ENCODE peak calls at places on chromosomes 13 and 19, in ten cellular contexts. One of them, this sample, is unnamed.

GRCh38 chr13:110756268-110756667 is 42.8 kb downstream of the ING1 start:
- DNase-seq in ascending aorta: no peak
- DNase-seq in body of pancreas: no peak
- DNase-seq in thoracic aorta: no peak
- DNase-seq in CD4-positive, CD25-positive, alpha-beta regulatory T cell: no peak
- DNase-seq in CD8-positive, alpha-beta T cell: no peak
- DNase-seq in lower leg skin: no peak
- DNase-seq in tibial nerve: no peak
- DNase-seq in T-helper 1 cell: no peak
- DNase-seq in skeletal muscle cell: peak; percentile 25
- DNase-seq in this sample: no peak

GRCh38 chr13:28849441-28849840 is 29.3 kb downstream of the MTUS2 start:
- DNase-seq in CD8-positive, alpha-beta T cell: no peak
- DNase-seq in body of pancreas: no peak
- DNase-seq in tibial nerve: no peak
- DNase-seq in lower leg skin: no peak
- DNase-seq in skeletal muscle cell: no peak
- DNase-seq in CD4-positive, CD25-positive, alpha-beta regulatory T cell: no peak
- DNase-seq in T-helper 1 cell: no peak
- DNase-seq in thoracic aorta: no peak
- DNase-seq in ascending aorta: no peak
- DNase-seq in this sample: no peak

GRCh38 chr19:42553292-42554045 is 25.2 kb upstream of the CEACAM1 start:
- DNase-seq in CD4-positive, CD25-positive, alpha-beta regulatory T cell: no peak
- DNase-seq in body of pancreas: no peak
- DNase-seq in skeletal muscle cell: peak; percentile 41
- DNase-seq in T-helper 1 cell: no peak
- DNase-seq in thoracic aorta: no peak
- DNase-seq in lower leg skin: no peak
- DNase-seq in tibial nerve: no peak
- DNase-seq in ascending aorta: no peak
- DNase-seq in CD8-positive, alpha-beta T cell: no peak
- DNase-seq in this sample: peak; percentile 24

GRCh38 chr13:106536244-106537034 is 977 bp upstream of the EFNB2 start:
- DNase-seq in lower leg skin: peak; percentile 76
- DNase-seq in thoracic aorta: peak; percentile 66
- DNase-seq in tibial nerve: peak; percentile 82
- DNase-seq in CD4-positive, CD25-positive, alpha-beta regulatory T cell: peak; percentile 82
- DNase-seq in CD8-positive, alpha-beta T cell: peak; percentile 90
- DNase-seq in T-helper 1 cell: peak; percentile 75
- DNase-seq in skeletal muscle cell: peak; percentile 60
- DNase-seq in body of pancreas: peak; percentile 87
- DNase-seq in ascending aorta: peak; percentile 93
- DNase-seq in this sample: peak; percentile 97

GRCh38 chr19:48490980-48491792 is 20.4 kb downstream of the LMTK3 start:
- DNase-seq in tibial nerve: no peak
- DNase-seq in CD8-positive, alpha-beta T cell: peak; percentile 42
- DNase-seq in thoracic aorta: no peak
- DNase-seq in body of pancreas: peak; percentile 44
- DNase-seq in CD4-positive, CD25-positive, alpha-beta regulatory T cell: peak; percentile 47
- DNase-seq in skeletal muscle cell: no peak
- DNase-seq in T-helper 1 cell: peak; percentile 36
- DNase-seq in lower leg skin: no peak
- DNase-seq in ascending aorta: no peak
- DNase-seq in this sample: no peak

GRCh38 chr13:90918551-90918950 is 428.9 kb upstream of the MIR17HG start:
- DNase-seq in T-helper 1 cell: no peak
- DNase-seq in tibial nerve: no peak
- DNase-seq in lower leg skin: no peak
- DNase-seq in CD4-positive, CD25-positive, alpha-beta regulatory T cell: no peak
- DNase-seq in skeletal muscle cell: peak; percentile 67
- DNase-seq in ascending aorta: no peak
- DNase-seq in thoracic aorta: no peak
- DNase-seq in CD8-positive, alpha-beta T cell: no peak
- DNase-seq in body of pancreas: no peak
- DNase-seq in this sample: no peak

GRCh38 chr19:11481777-11482383 is 1.0 kb upstream of the ELAVL3 start:
- DNase-seq in thoracic aorta: peak; percentile 31
- DNase-seq in lower leg skin: peak; percentile 48
- DNase-seq in ascending aorta: peak; percentile 79
- DNase-seq in CD8-positive, alpha-beta T cell: peak; percentile 20
- DNase-seq in skeletal muscle cell: peak; percentile 66
- DNase-seq in tibial nerve: no peak
- DNase-seq in T-helper 1 cell: peak; percentile 77
- DNase-seq in body of pancreas: peak; percentile 37
- DNase-seq in CD4-positive, CD25-positive, alpha-beta regulatory T cell: peak; percentile 58
- DNase-seq in this sample: peak; percentile 97

GRCh38 chr19:45739498-45740439 is 6.5 kb downstream of the MEIOSIN start:
- DNase-seq in body of pancreas: no peak
- DNase-seq in CD4-positive, CD25-positive, alpha-beta regulatory T cell: no peak
- DNase-seq in lower leg skin: no peak
- DNase-seq in ascending aorta: no peak
- DNase-seq in CD8-positive, alpha-beta T cell: no peak
- DNase-seq in tibial nerve: no peak
- DNase-seq in T-helper 1 cell: no peak
- DNase-seq in skeletal muscle cell: no peak
- DNase-seq in thoracic aorta: no peak
- DNase-seq in this sample: no peak

GRCh38 chr19:11699931-11700794 is 38.6 kb downstream of the ZNF823 start:
- DNase-seq in T-helper 1 cell: no peak
- DNase-seq in thoracic aorta: no peak
- DNase-seq in CD4-positive, CD25-positive, alpha-beta regulatory T cell: peak; percentile 21
- DNase-seq in body of pancreas: peak; percentile 17
- DNase-seq in lower leg skin: no peak
- DNase-seq in ascending aorta: no peak
- DNase-seq in tibial nerve: no peak
- DNase-seq in skeletal muscle cell: no peak
- DNase-seq in CD8-positive, alpha-beta T cell: no peak
- DNase-seq in this sample: no peak

GRCh38 chr13:30371649-30372265 is 50.5 kb upstream of the UBE2L5 start:
- DNase-seq in skeletal muscle cell: no peak
- DNase-seq in tibial nerve: no peak
- DNase-seq in CD4-positive, CD25-positive, alpha-beta regulatory T cell: peak; percentile 77
- DNase-seq in lower leg skin: no peak
- DNase-seq in ascending aorta: no peak
- DNase-seq in T-helper 1 cell: peak; percentile 89
- DNase-seq in body of pancreas: peak; percentile 61
- DNase-seq in thoracic aorta: no peak
- DNase-seq in CD8-positive, alpha-beta T cell: peak; percentile 54
- DNase-seq in this sample: no peak

GRCh38 chr13:39044536-39044935 is 6.3 kb downstream of the NHLRC3 start:
- DNase-seq in ascending aorta: no peak
- DNase-seq in T-helper 1 cell: no peak
- DNase-seq in skeletal muscle cell: no peak
- DNase-seq in CD8-positive, alpha-beta T cell: no peak
- DNase-seq in thoracic aorta: no peak
- DNase-seq in lower leg skin: no peak
- DNase-seq in tibial nerve: no peak
- DNase-seq in body of pancreas: no peak
- DNase-seq in CD4-positive, CD25-positive, alpha-beta regulatory T cell: no peak
- DNase-seq in this sample: no peak

GRCh38 chr13:32905063-32905863 is 111.0 kb upstream of the KL start:
- DNase-seq in thoracic aorta: no peak
- DNase-seq in T-helper 1 cell: peak; percentile 90
- DNase-seq in body of pancreas: no peak
- DNase-seq in ascending aorta: no peak
- DNase-seq in CD8-positive, alpha-beta T cell: no peak
- DNase-seq in lower leg skin: no peak
- DNase-seq in CD4-positive, CD25-positive, alpha-beta regulatory T cell: no peak
- DNase-seq in skeletal muscle cell: no peak
- DNase-seq in tibial nerve: no peak
- DNase-seq in this sample: no peak

GRCh38 chr13:48653074-48654054 is at the start of gene CYSLTR2:
- DNase-seq in tibial nerve: no peak
- DNase-seq in lower leg skin: no peak
- DNase-seq in CD4-positive, CD25-positive, alpha-beta regulatory T cell: peak; percentile 81
- DNase-seq in CD8-positive, alpha-beta T cell: no peak
- DNase-seq in body of pancreas: no peak
- DNase-seq in ascending aorta: no peak
- DNase-seq in T-helper 1 cell: peak; percentile 72
- DNase-seq in skeletal muscle cell: no peak
- DNase-seq in thoracic aorta: no peak
- DNase-seq in this sample: no peak

GRCh38 chr13:33711441-33711840 is 106.5 kb upstream of the RFC3 start:
- DNase-seq in CD8-positive, alpha-beta T cell: no peak
- DNase-seq in thoracic aorta: no peak
- DNase-seq in T-helper 1 cell: no peak
- DNase-seq in body of pancreas: no peak
- DNase-seq in lower leg skin: no peak
- DNase-seq in ascending aorta: no peak
- DNase-seq in CD4-positive, CD25-positive, alpha-beta regulatory T cell: no peak
- DNase-seq in tibial nerve: no peak
- DNase-seq in skeletal muscle cell: no peak
- DNase-seq in this sample: no peak

GRCh38 chr13:112962396-112962795 is 6.6 kb upstream of the MCF2L start:
- DNase-seq in ascending aorta: no peak
- DNase-seq in body of pancreas: peak; percentile 5
- DNase-seq in tibial nerve: no peak
- DNase-seq in skeletal muscle cell: no peak
- DNase-seq in CD8-positive, alpha-beta T cell: no peak
- DNase-seq in T-helper 1 cell: no peak
- DNase-seq in CD4-positive, CD25-positive, alpha-beta regulatory T cell: no peak
- DNase-seq in lower leg skin: no peak
- DNase-seq in thoracic aorta: no peak
- DNase-seq in this sample: no peak

GRCh38 chr13:32538234-32538620 is 368 bp downstream of the N4BP2L2 start:
- DNase-seq in tibial nerve: no peak
- DNase-seq in CD4-positive, CD25-positive, alpha-beta regulatory T cell: no peak
- DNase-seq in T-helper 1 cell: no peak
- DNase-seq in CD8-positive, alpha-beta T cell: no peak
- DNase-seq in skeletal muscle cell: peak; percentile 1
- DNase-seq in ascending aorta: peak; percentile 71
- DNase-seq in thoracic aorta: no peak
- DNase-seq in body of pancreas: peak; percentile 40
- DNase-seq in lower leg skin: peak; percentile 42
- DNase-seq in this sample: peak; percentile 43

GRCh38 chr19:4539697-4540581 is at the start of gene LRG1:
- DNase-seq in thoracic aorta: no peak
- DNase-seq in ascending aorta: no peak
- DNase-seq in lower leg skin: peak; percentile 40
- DNase-seq in skeletal muscle cell: no peak
- DNase-seq in tibial nerve: no peak
- DNase-seq in CD4-positive, CD25-positive, alpha-beta regulatory T cell: no peak
- DNase-seq in CD8-positive, alpha-beta T cell: no peak
- DNase-seq in T-helper 1 cell: no peak
- DNase-seq in body of pancreas: peak; percentile 93
- DNase-seq in this sample: peak; percentile 22

GRCh38 chr13:70107498-70108271 is at the start of gene ATXN8OS:
- DNase-seq in CD4-positive, CD25-positive, alpha-beta regulatory T cell: no peak
- DNase-seq in T-helper 1 cell: no peak
- DNase-seq in lower leg skin: no peak
- DNase-seq in tibial nerve: no peak
- DNase-seq in thoracic aorta: no peak
- DNase-seq in body of pancreas: no peak
- DNase-seq in ascending aorta: no peak
- DNase-seq in CD8-positive, alpha-beta T cell: no peak
- DNase-seq in skeletal muscle cell: no peak
- DNase-seq in this sample: peak; percentile 48

GRCh38 chr13:113962386-113962785 is 11.5 kb downstream of the C13orf46 start:
- DNase-seq in T-helper 1 cell: no peak
- DNase-seq in lower leg skin: no peak
- DNase-seq in tibial nerve: no peak
- DNase-seq in ascending aorta: no peak
- DNase-seq in skeletal muscle cell: no peak
- DNase-seq in CD8-positive, alpha-beta T cell: no peak
- DNase-seq in thoracic aorta: no peak
- DNase-seq in body of pancreas: peak; percentile 8
- DNase-seq in CD4-positive, CD25-positive, alpha-beta regulatory T cell: no peak
- DNase-seq in this sample: no peak

GRCh38 chr19:38990949-38991697 is 15.6 kb upstream of the FBXO17 start:
- DNase-seq in lower leg skin: no peak
- DNase-seq in body of pancreas: no peak
- DNase-seq in T-helper 1 cell: no peak
- DNase-seq in tibial nerve: no peak
- DNase-seq in skeletal muscle cell: no peak
- DNase-seq in CD4-positive, CD25-positive, alpha-beta regulatory T cell: no peak
- DNase-seq in ascending aorta: no peak
- DNase-seq in CD8-positive, alpha-beta T cell: no peak
- DNase-seq in thoracic aorta: no peak
- DNase-seq in this sample: no peak

GRCh38 chr19:6362024-6362344 is 653 bp downstream of the CLPP start:
- DNase-seq in skeletal muscle cell: no peak
- DNase-seq in ascending aorta: no peak
- DNase-seq in body of pancreas: no peak
- DNase-seq in tibial nerve: no peak
- DNase-seq in lower leg skin: no peak
- DNase-seq in CD4-positive, CD25-positive, alpha-beta regulatory T cell: no peak
- DNase-seq in T-helper 1 cell: no peak
- DNase-seq in thoracic aorta: no peak
- DNase-seq in CD8-positive, alpha-beta T cell: no peak
- DNase-seq in this sample: no peak

This sample was measured in head of caudate nucleus.